ENCODE peak calls at places on chromosomes 12 and 14, in six cellular contexts. One of them, this sample, is unnamed.

GRCh38 chr14:71532790-71533189 is 399.4 kb upstream of the RGS6 start:
- DNase-seq in left ventricle myocardium inferior: no peak
- DNase-seq in astrocyte of the cerebellum: no peak
- DNase-seq in A549: no peak
- DNase-seq in cardiac fibroblast: no peak
- DNase-seq in RWPE2: no peak
- DNase-seq in this sample: no peak

GRCh38 chr12:118371354-118372282 is 1.1 kb downstream of the TAOK3 start:
- DNase-seq in left ventricle myocardium inferior: peak; percentile 25
- DNase-seq in astrocyte of the cerebellum: no peak
- DNase-seq in A549: peak; percentile 36
- DNase-seq in cardiac fibroblast: no peak
- DNase-seq in RWPE2: no peak
- DNase-seq in this sample: no peak

GRCh38 chr14:89933002-89933401 is 21.5 kb downstream of the EFCAB11 start:
- DNase-seq in left ventricle myocardium inferior: no peak
- DNase-seq in astrocyte of the cerebellum: no peak
- DNase-seq in A549: no peak
- DNase-seq in cardiac fibroblast: no peak
- DNase-seq in RWPE2: no peak
- DNase-seq in this sample: no peak

GRCh38 chr12:98439471-98440164 is 75.8 kb upstream of the TMPO start:
- DNase-seq in left ventricle myocardium inferior: no peak
- DNase-seq in astrocyte of the cerebellum: no peak
- DNase-seq in A549: no peak
- DNase-seq in cardiac fibroblast: peak; percentile 86
- DNase-seq in RWPE2: no peak
- DNase-seq in this sample: no peak

GRCh38 chr14:87049886-87050820 is 942.8 kb downstream of the GALC start:
- DNase-seq in left ventricle myocardium inferior: no peak
- DNase-seq in astrocyte of the cerebellum: no peak
- DNase-seq in A549: peak; percentile 20
- DNase-seq in cardiac fibroblast: peak; percentile 19
- DNase-seq in RWPE2: no peak
- DNase-seq in this sample: no peak

GRCh38 chr14:77123381-77124344 is 17.9 kb downstream of the ZDHHC22 start:
- DNase-seq in left ventricle myocardium inferior: peak; percentile 55
- DNase-seq in astrocyte of the cerebellum: no peak
- DNase-seq in A549: no peak
- DNase-seq in cardiac fibroblast: no peak
- DNase-seq in RWPE2: peak; percentile 91
- DNase-seq in this sample: no peak

GRCh38 chr12:4355843-4356327 is 23.6 kb downstream of the FGF23 start:
- DNase-seq in left ventricle myocardium inferior: no peak
- DNase-seq in astrocyte of the cerebellum: no peak
- DNase-seq in A549: peak; percentile 76
- DNase-seq in cardiac fibroblast: peak; percentile 15
- DNase-seq in RWPE2: no peak
- DNase-seq in this sample: no peak

GRCh38 chr12:32718926-32719325 is 36.8 kb downstream of the YARS2 start:
- DNase-seq in left ventricle myocardium inferior: no peak
- DNase-seq in astrocyte of the cerebellum: no peak
- DNase-seq in A549: no peak
- DNase-seq in cardiac fibroblast: no peak
- DNase-seq in RWPE2: peak; percentile 83
- DNase-seq in this sample: no peak

GRCh38 chr12:68352067-68352466 is 19.9 kb upstream of the MDM1 start:
- DNase-seq in left ventricle myocardium inferior: no peak
- DNase-seq in astrocyte of the cerebellum: no peak
- DNase-seq in A549: peak; percentile 35
- DNase-seq in cardiac fibroblast: no peak
- DNase-seq in RWPE2: no peak
- DNase-seq in this sample: no peak

GRCh38 chr14:50527970-50528369 is 4.4 kb downstream of the MAP4K5 start:
- DNase-seq in left ventricle myocardium inferior: no peak
- DNase-seq in astrocyte of the cerebellum: no peak
- DNase-seq in A549: no peak
- DNase-seq in cardiac fibroblast: no peak
- DNase-seq in RWPE2: no peak
- DNase-seq in this sample: no peak

GRCh38 chr14:20692111-20692751 is 3.7 kb downstream of the ANG start:
- DNase-seq in left ventricle myocardium inferior: no peak
- DNase-seq in astrocyte of the cerebellum: no peak
- DNase-seq in A549: no peak
- DNase-seq in cardiac fibroblast: no peak
- DNase-seq in RWPE2: no peak
- DNase-seq in this sample: no peak

GRCh38 chr12:131385313-131386166 is 325.4 kb upstream of the SFSWAP start:
- DNase-seq in left ventricle myocardium inferior: no peak
- DNase-seq in astrocyte of the cerebellum: no peak
- DNase-seq in A549: no peak
- DNase-seq in cardiac fibroblast: no peak
- DNase-seq in RWPE2: no peak
- DNase-seq in this sample: no peak

GRCh38 chr14:93103392-93104080 is 12.2 kb downstream of the ITPK1 start:
- DNase-seq in left ventricle myocardium inferior: no peak
- DNase-seq in astrocyte of the cerebellum: no peak
- DNase-seq in A549: no peak
- DNase-seq in cardiac fibroblast: no peak
- DNase-seq in RWPE2: no peak
- DNase-seq in this sample: no peak

GRCh38 chr12:1777798-1778197 is 42.6 kb upstream of the LRTM2 start:
- DNase-seq in left ventricle myocardium inferior: no peak
- DNase-seq in astrocyte of the cerebellum: no peak
- DNase-seq in A549: no peak
- DNase-seq in cardiac fibroblast: peak; percentile 56
- DNase-seq in RWPE2: no peak
- DNase-seq in this sample: no peak

GRCh38 chr12:25186038-25186787 is 8.7 kb downstream of the DNAI7 start:
- DNase-seq in left ventricle myocardium inferior: no peak
- DNase-seq in astrocyte of the cerebellum: no peak
- DNase-seq in A549: no peak
- DNase-seq in cardiac fibroblast: no peak
- DNase-seq in RWPE2: no peak
- DNase-seq in this sample: no peak

GRCh38 chr12:129067482-129067881 is 214.2 kb downstream of the GLT1D1 start:
- DNase-seq in left ventricle myocardium inferior: no peak
- DNase-seq in astrocyte of the cerebellum: no peak
- DNase-seq in A549: no peak
- DNase-seq in cardiac fibroblast: no peak
- DNase-seq in RWPE2: no peak
- DNase-seq in this sample: no peak

GRCh38 chr14:94548999-94549985 is 11.9 kb upstream of the SERPINA4 start:
- DNase-seq in left ventricle myocardium inferior: peak; percentile 47
- DNase-seq in astrocyte of the cerebellum: no peak
- DNase-seq in A549: peak; percentile 62
- DNase-seq in cardiac fibroblast: peak; percentile 66
- DNase-seq in RWPE2: no peak
- DNase-seq in this sample: no peak

GRCh38 chr14:87705439-87705896 is 287.5 kb downstream of the GALC start:
- DNase-seq in left ventricle myocardium inferior: no peak
- DNase-seq in astrocyte of the cerebellum: no peak
- DNase-seq in A549: no peak
- DNase-seq in cardiac fibroblast: no peak
- DNase-seq in RWPE2: no peak
- DNase-seq in this sample: no peak

GRCh38 chr12:58387199-58387598 is 445.8 kb downstream of the ATP23 start:
- DNase-seq in left ventricle myocardium inferior: no peak
- DNase-seq in astrocyte of the cerebellum: no peak
- DNase-seq in A549: no peak
- DNase-seq in cardiac fibroblast: peak; percentile 21
- DNase-seq in RWPE2: no peak
- DNase-seq in this sample: no peak

GRCh38 chr12:88266851-88267360 is 124.8 kb downstream of the TMTC3 start:
- DNase-seq in left ventricle myocardium inferior: no peak
- DNase-seq in astrocyte of the cerebellum: peak; percentile 28
- DNase-seq in A549: no peak
- DNase-seq in cardiac fibroblast: peak; percentile 33
- DNase-seq in RWPE2: no peak
- DNase-seq in this sample: no peak

GRCh38 chr12:122929812-122930211 is 33.9 kb upstream of the VPS37B start:
- DNase-seq in left ventricle myocardium inferior: no peak
- DNase-seq in astrocyte of the cerebellum: no peak
- DNase-seq in A549: no peak
- DNase-seq in cardiac fibroblast: no peak
- DNase-seq in RWPE2: no peak
- DNase-seq in this sample: no peak

GRCh38 chr12:93198086-93198485 is 179.6 kb upstream of the NUDT4 start:
- DNase-seq in left ventricle myocardium inferior: no peak
- DNase-seq in astrocyte of the cerebellum: no peak
- DNase-seq in A549: peak; percentile 83
- DNase-seq in cardiac fibroblast: peak; percentile 54
- DNase-seq in RWPE2: no peak
- DNase-seq in this sample: no peak

GRCh38 chr14:89721330-89721729 is 233.2 kb downstream of the EFCAB11 start:
- DNase-seq in left ventricle myocardium inferior: no peak
- DNase-seq in astrocyte of the cerebellum: no peak
- DNase-seq in A549: no peak
- DNase-seq in cardiac fibroblast: no peak
- DNase-seq in RWPE2: no peak
- DNase-seq in this sample: no peak

GRCh38 chr12:132506730-132507538 is 17.0 kb downstream of the FBRSL1 start:
- DNase-seq in left ventricle myocardium inferior: peak; percentile 90
- DNase-seq in astrocyte of the cerebellum: no peak
- DNase-seq in A549: no peak
- DNase-seq in cardiac fibroblast: peak; percentile 89
- DNase-seq in RWPE2: no peak
- DNase-seq in this sample: peak; percentile 10

GRCh38 chr12:95790025-95790911 is at the start of gene NTN4:
- DNase-seq in left ventricle myocardium inferior: peak; percentile 73
- DNase-seq in astrocyte of the cerebellum: no peak
- DNase-seq in A549: peak; percentile 65
- DNase-seq in cardiac fibroblast: peak; percentile 39
- DNase-seq in RWPE2: no peak
- DNase-seq in this sample: no peak

GRCh38 chr12:2288001-2288400 is 235.2 kb downstream of the CACNA1C start:
- DNase-seq in left ventricle myocardium inferior: no peak
- DNase-seq in astrocyte of the cerebellum: no peak
- DNase-seq in A549: no peak
- DNase-seq in cardiac fibroblast: peak; percentile 62
- DNase-seq in RWPE2: no peak
- DNase-seq in this sample: no peak

GRCh38 chr12:63997198-63997597 is 152.7 kb downstream of the SRGAP1 start:
- DNase-seq in left ventricle myocardium inferior: no peak
- DNase-seq in astrocyte of the cerebellum: no peak
- DNase-seq in A549: no peak
- DNase-seq in cardiac fibroblast: no peak
- DNase-seq in RWPE2: no peak
- DNase-seq in this sample: no peak

GRCh38 chr12:117143008-117143532 is 43.9 kb upstream of the TESC start:
- DNase-seq in left ventricle myocardium inferior: no peak
- DNase-seq in astrocyte of the cerebellum: no peak
- DNase-seq in A549: peak; percentile 99
- DNase-seq in cardiac fibroblast: no peak
- DNase-seq in RWPE2: peak; percentile 80
- DNase-seq in this sample: no peak

GRCh38 chr12:127635838-127636237 is 631.1 kb upstream of the TMEM132C start:
- DNase-seq in left ventricle myocardium inferior: no peak
- DNase-seq in astrocyte of the cerebellum: no peak
- DNase-seq in A549: no peak
- DNase-seq in cardiac fibroblast: no peak
- DNase-seq in RWPE2: no peak
- DNase-seq in this sample: no peak

DNA sequence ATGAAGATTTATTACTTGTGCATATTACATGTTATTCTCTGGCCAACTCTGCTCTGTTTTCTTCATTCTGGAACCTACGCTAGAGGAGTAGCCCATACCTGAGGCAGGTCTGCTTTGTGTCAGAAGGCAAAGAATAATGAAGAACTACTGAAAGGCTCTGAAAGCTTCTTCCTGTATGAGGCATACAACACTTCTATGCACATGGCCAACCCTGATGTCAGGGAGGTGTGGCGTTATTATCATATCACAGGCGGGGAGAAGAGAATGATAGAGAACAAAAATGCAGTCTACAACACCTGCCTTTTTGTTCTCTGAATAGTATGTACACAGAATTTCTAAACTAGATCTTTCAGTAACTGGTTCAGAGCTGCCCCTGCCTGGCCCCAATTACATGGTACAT is 32.5 kb upstream of the CRY1 start:
- DNase-seq in left ventricle myocardium inferior: no peak
- DNase-seq in astrocyte of the cerebellum: no peak
- DNase-seq in A549: no peak
- DNase-seq in cardiac fibroblast: no peak
- DNase-seq in RWPE2: no peak
- DNase-seq in this sample: no peak
- TF ChIP-seq CTCF in left ventricle myocardium inferior: no peak
- TF ChIP-seq CTCF in astrocyte of the cerebellum: no peak
- TF ChIP-seq CTCF in A549: no peak
- TF ChIP-seq CTCF in cardiac fibroblast: no peak
- TF ChIP-seq CTCF in RWPE2: no peak
- TF ChIP-seq CTCF in this sample: no peak

DNA sequence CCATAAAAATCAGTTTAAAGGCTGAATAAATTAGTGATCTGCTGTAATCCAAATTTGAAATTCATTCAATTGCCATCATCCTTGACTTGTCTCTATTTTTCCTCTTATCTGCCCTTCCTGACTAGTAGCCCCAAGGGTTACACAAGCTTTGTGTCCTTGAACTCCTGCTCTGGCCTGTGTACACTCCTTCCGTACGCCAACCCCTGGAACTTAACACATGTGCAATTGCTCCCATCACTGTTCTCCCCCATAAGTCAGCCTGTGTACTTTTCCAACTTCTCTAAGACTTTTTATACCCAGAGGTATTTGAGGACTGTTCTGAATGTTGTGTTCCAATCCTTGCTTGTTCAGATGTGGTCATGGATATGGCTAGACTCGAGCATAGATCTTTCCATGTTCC is 171.1 kb upstream of the G2E3 start:
- DNase-seq in left ventricle myocardium inferior: no peak
- DNase-seq in astrocyte of the cerebellum: no peak
- DNase-seq in A549: no peak
- DNase-seq in cardiac fibroblast: no peak
- DNase-seq in RWPE2: no peak
- DNase-seq in this sample: no peak
- TF ChIP-seq CTCF in left ventricle myocardium inferior: no peak
- TF ChIP-seq CTCF in astrocyte of the cerebellum: no peak
- TF ChIP-seq CTCF in A549: no peak
- TF ChIP-seq CTCF in cardiac fibroblast: no peak
- TF ChIP-seq CTCF in RWPE2: no peak
- TF ChIP-seq CTCF in this sample: no peak

GRCh38 chr12:30754750-30755394 is at the start of gene CAPRIN2:
- DNase-seq in left ventricle myocardium inferior: peak; percentile 97
- DNase-seq in astrocyte of the cerebellum: peak; percentile 84
- DNase-seq in A549: peak; percentile 97
- DNase-seq in cardiac fibroblast: peak; percentile 98
- DNase-seq in RWPE2: peak; percentile 80
- DNase-seq in this sample: peak; percentile 87
- TF ChIP-seq CTCF in left ventricle myocardium inferior: peak; percentile 54
- TF ChIP-seq CTCF in astrocyte of the cerebellum: peak; percentile 32
- TF ChIP-seq CTCF in A549: peak; percentile 43
- TF ChIP-seq CTCF in cardiac fibroblast: no peak
- TF ChIP-seq CTCF in RWPE2: peak; percentile 52
- TF ChIP-seq CTCF in this sample: peak; percentile 34

GRCh38 chr12:74599932-74600331 is 62.3 kb downstream of the ATXN7L3B start:
- DNase-seq in left ventricle myocardium inferior: no peak
- DNase-seq in astrocyte of the cerebellum: no peak
- DNase-seq in A549: no peak
- DNase-seq in cardiac fibroblast: no peak
- DNase-seq in RWPE2: no peak
- DNase-seq in this sample: no peak

GRCh38 chr12:74602881-74603523 is 65.4 kb downstream of the ATXN7L3B start:
- DNase-seq in left ventricle myocardium inferior: no peak
- DNase-seq in astrocyte of the cerebellum: no peak
- DNase-seq in A549: no peak
- DNase-seq in cardiac fibroblast: no peak
- DNase-seq in RWPE2: no peak
- DNase-seq in this sample: no peak

GRCh38 chr12:74598819-74599218 is 61.2 kb downstream of the ATXN7L3B start:
- DNase-seq in left ventricle myocardium inferior: no peak
- DNase-seq in astrocyte of the cerebellum: no peak
- DNase-seq in A549: no peak
- DNase-seq in cardiac fibroblast: no peak
- DNase-seq in RWPE2: no peak
- DNase-seq in this sample: no peak
- TF ChIP-seq CTCF in left ventricle myocardium inferior: no peak
- TF ChIP-seq CTCF in astrocyte of the cerebellum: no peak
- TF ChIP-seq CTCF in A549: no peak
- TF ChIP-seq CTCF in cardiac fibroblast: no peak
- TF ChIP-seq CTCF in RWPE2: no peak
- TF ChIP-seq CTCF in this sample: no peak